ENCODE peak calls at places on chromosomes 12 and 14, in four cellular contexts. A, P, S and I are unnamed samples.

GRCh38 chr12:89859513-89860220 is 151.0 kb upstream of the ATP2B1 start:
- DNase-seq in P (no peak), S (no peak), A (no peak), I (no peak)

GRCh38 chr14:85527458-85527857 is 2.5 kb upstream of the FLRT2 start:
- DNase-seq in A (no peak), S (no peak), P (no peak), I (no peak)

GRCh38 chr12:124369055-124369900 is 74.4 kb downstream of the RFLNA start:
- DNase-seq in P (peak), S (no peak), A (peak), I (peak)

GRCh38 chr12:3630621-3631271 is 122.2 kb downstream of the CRACR2A start:
- DNase-seq in S (no peak), A (no peak), P (no peak), I (no peak)

GRCh38 chr14:91117960-91118359 is 4.1 kb downstream of the DGLUCY start:
- DNase-seq in P (no peak), S (no peak), A (no peak), I (no peak)

GRCh38 chr12:92164712-92165111 is 19.1 kb upstream of the BTG1 start:
- DNase-seq in S (no peak), A (no peak), P (no peak), I (no peak)

GRCh38 chr14:61527325-61528100 is 167.8 kb upstream of the HIF1A start:
- DNase-seq in P (peak), S (no peak), A (peak), I (peak)

GRCh38 chr14:75563931-75564330 is 14.5 kb upstream of the FLVCR2 start:
- DNase-seq in S (no peak), A (no peak), P (no peak), I (no peak)

GRCh38 chr12:5665615-5666014 is 233.7 kb downstream of the NTF3 start:
- DNase-seq in A (peak), S (no peak), P (peak), I (no peak)

GRCh38 chr12:109125791-109126190 is 9.4 kb downstream of the ACACB start:
- DNase-seq in A (no peak), S (no peak), P (no peak), I (no peak)

GRCh38 chr14:38705220-38705619 is 397.8 kb downstream of the SEC23A start:
- DNase-seq in A (no peak), P (no peak), S (no peak), I (no peak)

GRCh38 chr12:47507221-47507620 is 198.6 kb downstream of the RPAP3 start:
- DNase-seq in P (no peak), A (no peak), S (no peak), I (no peak)